ENCODE peak calls at places on chromosomes 2 and 18, in four cellular contexts. One of them, this sample, is unnamed. For H3K27me3, the result is how much of the 10 kb centered on the place peaks cover.

GRCh38 chr2:55175254-55176093 is 56.6 kb downstream of the CLHC1 start:
- DNase-seq in endodermal cell: no peak
- DNase-seq in dorsolateral prefrontal cortex: no peak
- DNase-seq in pancreas: no peak
- DNase-seq in this sample: no peak

GRCh38 chr2:120680136-120680761 is 55.4 kb upstream of the GLI2 start:
- DNase-seq in dorsolateral prefrontal cortex: peak
- DNase-seq in endodermal cell: peak
- DNase-seq in pancreas: peak
- DNase-seq in this sample: peak

GRCh38 chr2:180823546-180824141 is 156.8 kb upstream of the UBE2E3 start:
- DNase-seq in dorsolateral prefrontal cortex: no peak
- DNase-seq in endodermal cell: no peak
- DNase-seq in pancreas: no peak
- DNase-seq in this sample: no peak

GRCh38 chr2:127576433-127577207 is 41.1 kb downstream of the MYO7B start:
- DNase-seq in pancreas: no peak
- DNase-seq in endodermal cell: peak
- DNase-seq in dorsolateral prefrontal cortex: peak
- DNase-seq in this sample: peak

GRCh38 chr18:58545338-58546096 is 83.4 kb downstream of the ALPK2 start:
- DNase-seq in pancreas: no peak
- DNase-seq in dorsolateral prefrontal cortex: no peak
- DNase-seq in endodermal cell: no peak
- DNase-seq in this sample: no peak

GRCh38 chr2:73746015-73746876 is 9.1 kb upstream of the TPRKB start:
- DNase-seq in endodermal cell: peak
- DNase-seq in pancreas: no peak
- DNase-seq in dorsolateral prefrontal cortex: no peak
- DNase-seq in this sample: no peak

GRCh38 chr2:8121826-8122505 is 559.9 kb upstream of the ID2 start:
- DNase-seq in endodermal cell: no peak
- DNase-seq in dorsolateral prefrontal cortex: no peak
- DNase-seq in pancreas: no peak
- DNase-seq in this sample: no peak

GRCh38 chr2:156343096-156343939 is 10.8 kb upstream of the NR4A2 start:
- DNase-seq in endodermal cell: no peak
- DNase-seq in dorsolateral prefrontal cortex: no peak
- DNase-seq in pancreas: no peak
- DNase-seq in this sample: no peak

GRCh38 chr2:120439067-120439368 is 93.1 kb downstream of the INHBB start:
- DNase-seq in dorsolateral prefrontal cortex: no peak
- DNase-seq in pancreas: no peak
- DNase-seq in endodermal cell: no peak
- DNase-seq in this sample: no peak

GRCh38 chr2:41736586-41736985 is 311.2 kb upstream of the PKDCC start:
- DNase-seq in endodermal cell: no peak
- DNase-seq in dorsolateral prefrontal cortex: no peak
- DNase-seq in pancreas: no peak
- DNase-seq in this sample: no peak

GRCh38 chr18:7535436-7536190 is 31.5 kb upstream of the PTPRM start:
- DNase-seq in pancreas: no peak
- DNase-seq in endodermal cell: no peak
- DNase-seq in dorsolateral prefrontal cortex: no peak
- DNase-seq in this sample: no peak

GRCh38 chr2:38077431-38077769 is 1.4 kb upstream of the CYP1B1 start:
- DNase-seq in endodermal cell: no peak
- DNase-seq in dorsolateral prefrontal cortex: no peak
- DNase-seq in pancreas: no peak
- DNase-seq in this sample: no peak

GRCh38 chr2:240455719-240456606 is 20.5 kb downstream of the GPC1 start:
- DNase-seq in pancreas: peak
- DNase-seq in dorsolateral prefrontal cortex: no peak
- DNase-seq in endodermal cell: peak
- DNase-seq in this sample: no peak

GRCh38 chr2:180010701-180011100 is 3.6 kb upstream of the CWC22 start:
- DNase-seq in dorsolateral prefrontal cortex: no peak
- DNase-seq in pancreas: no peak
- DNase-seq in endodermal cell: no peak
- DNase-seq in this sample: no peak

GRCh38 chr2:236718207-236718992 is 148.8 kb downstream of the ACKR3 start:
- DNase-seq in dorsolateral prefrontal cortex: no peak
- DNase-seq in endodermal cell: no peak
- DNase-seq in pancreas: no peak
- DNase-seq in this sample: no peak

GRCh38 chr2:37829616-37830385 is 95.3 kb upstream of the RMDN2 start:
- DNase-seq in dorsolateral prefrontal cortex: no peak
- DNase-seq in pancreas: no peak
- DNase-seq in endodermal cell: no peak
- DNase-seq in this sample: no peak

GRCh38 chr18:62324355-62324828 is 718 bp upstream of the TNFRSF11A start:
- DNase-seq in pancreas: no peak
- DNase-seq in endodermal cell: peak
- DNase-seq in dorsolateral prefrontal cortex: no peak
- DNase-seq in this sample: no peak

GRCh38 chr2:52934354-52934898 is 833.2 kb upstream of the CHAC2 start:
- DNase-seq in dorsolateral prefrontal cortex: no peak
- DNase-seq in endodermal cell: no peak
- DNase-seq in pancreas: no peak
- DNase-seq in this sample: no peak

GRCh38 chr18:3667255-3668137 is 217.5 kb downstream of the TGIF1 start:
- DNase-seq in endodermal cell: peak
- DNase-seq in dorsolateral prefrontal cortex: no peak
- DNase-seq in pancreas: no peak
- DNase-seq in this sample: no peak

GRCh38 chr18:79480171-79480981 is 84.6 kb downstream of the NFATC1 start:
- DNase-seq in pancreas: peak
- DNase-seq in dorsolateral prefrontal cortex: no peak
- DNase-seq in endodermal cell: no peak
- DNase-seq in this sample: no peak

GRCh38 chr2:134712334-134712733 is 6.5 kb downstream of the TMEM163 start:
- DNase-seq in endodermal cell: no peak
- DNase-seq in pancreas: no peak
- DNase-seq in dorsolateral prefrontal cortex: no peak
- DNase-seq in this sample: no peak

GRCh38 chr2:232343816-232344215 is 34.7 kb upstream of the ALPP start:
- DNase-seq in dorsolateral prefrontal cortex: no peak
- DNase-seq in pancreas: no peak
- DNase-seq in endodermal cell: no peak
- DNase-seq in this sample: no peak

GRCh38 chr2:10330700-10331032 is 28.0 kb downstream of the HPCAL1 start:
- DNase-seq in dorsolateral prefrontal cortex: no peak
- DNase-seq in pancreas: no peak
- DNase-seq in endodermal cell: no peak
- DNase-seq in this sample: no peak

GRCh38 chr2:166278856-166279255 is 96.9 kb downstream of the SCN9A start:
- DNase-seq in endodermal cell: no peak
- DNase-seq in dorsolateral prefrontal cortex: no peak
- DNase-seq in pancreas: no peak
- DNase-seq in this sample: no peak

GRCh38 chr2:169362346-169363026 is at the start of gene LRP2:
- DNase-seq in endodermal cell: peak
- DNase-seq in dorsolateral prefrontal cortex: peak
- DNase-seq in pancreas: peak
- DNase-seq in this sample: no peak

GRCh38 chr2:25158096-25158852 is 10.1 kb downstream of the POMC start:
- DNase-seq in endodermal cell: no peak
- DNase-seq in dorsolateral prefrontal cortex: no peak
- DNase-seq in pancreas: no peak
- DNase-seq in this sample: no peak

GRCh38 chr2:141515931-141516330 is 614.9 kb downstream of the LRP1B start:
- DNase-seq in endodermal cell: no peak
- DNase-seq in dorsolateral prefrontal cortex: no peak
- DNase-seq in pancreas: no peak
- DNase-seq in this sample: no peak

GRCh38 chr2:112048887-112049286 is 6.2 kb upstream of the TMEM87B start:
- DNase-seq in endodermal cell: no peak
- DNase-seq in dorsolateral prefrontal cortex: no peak
- DNase-seq in pancreas: no peak
- DNase-seq in this sample: no peak

GRCh38 chr2:108278631-108279030 is 10.1 kb upstream of the SULT1C2 start:
- DNase-seq in pancreas: no peak
- DNase-seq in dorsolateral prefrontal cortex: no peak
- DNase-seq in endodermal cell: no peak
- DNase-seq in this sample: no peak

GRCh38 chr2:150410809-150411208 is 76.7 kb downstream of the RND3 start:
- DNase-seq in endodermal cell: peak
- DNase-seq in dorsolateral prefrontal cortex: no peak
- DNase-seq in pancreas: no peak
- DNase-seq in this sample: no peak

GRCh38 chr2:240502430-240503121 is 55.2 kb downstream of the ANKMY1 start:
- DNase-seq in endodermal cell: peak
- DNase-seq in pancreas: no peak
- DNase-seq in dorsolateral prefrontal cortex: no peak
- DNase-seq in this sample: peak

GRCh38 chr18:77016936-77017335 is 115.6 kb downstream of the MBP start:
- DNase-seq in pancreas: peak
- DNase-seq in dorsolateral prefrontal cortex: peak
- DNase-seq in endodermal cell: no peak
- DNase-seq in this sample: no peak

GRCh38 chr2:127421871-127422618 is 3.8 kb downstream of the PROC start:
- DNase-seq in dorsolateral prefrontal cortex: peak
- DNase-seq in pancreas: no peak
- DNase-seq in endodermal cell: no peak
- DNase-seq in this sample: no peak

GRCh38 chr2:23584054-23584745 is 199.2 kb downstream of the KLHL29 start:
- DNase-seq in dorsolateral prefrontal cortex: no peak
- DNase-seq in pancreas: no peak
- DNase-seq in endodermal cell: no peak
- DNase-seq in this sample: no peak

GRCh38 chr18:33957705-33958104 is 267.0 kb downstream of the NOL4 start:
- DNase-seq in dorsolateral prefrontal cortex: no peak
- DNase-seq in endodermal cell: no peak
- DNase-seq in pancreas: no peak
- DNase-seq in this sample: no peak

DNA sequence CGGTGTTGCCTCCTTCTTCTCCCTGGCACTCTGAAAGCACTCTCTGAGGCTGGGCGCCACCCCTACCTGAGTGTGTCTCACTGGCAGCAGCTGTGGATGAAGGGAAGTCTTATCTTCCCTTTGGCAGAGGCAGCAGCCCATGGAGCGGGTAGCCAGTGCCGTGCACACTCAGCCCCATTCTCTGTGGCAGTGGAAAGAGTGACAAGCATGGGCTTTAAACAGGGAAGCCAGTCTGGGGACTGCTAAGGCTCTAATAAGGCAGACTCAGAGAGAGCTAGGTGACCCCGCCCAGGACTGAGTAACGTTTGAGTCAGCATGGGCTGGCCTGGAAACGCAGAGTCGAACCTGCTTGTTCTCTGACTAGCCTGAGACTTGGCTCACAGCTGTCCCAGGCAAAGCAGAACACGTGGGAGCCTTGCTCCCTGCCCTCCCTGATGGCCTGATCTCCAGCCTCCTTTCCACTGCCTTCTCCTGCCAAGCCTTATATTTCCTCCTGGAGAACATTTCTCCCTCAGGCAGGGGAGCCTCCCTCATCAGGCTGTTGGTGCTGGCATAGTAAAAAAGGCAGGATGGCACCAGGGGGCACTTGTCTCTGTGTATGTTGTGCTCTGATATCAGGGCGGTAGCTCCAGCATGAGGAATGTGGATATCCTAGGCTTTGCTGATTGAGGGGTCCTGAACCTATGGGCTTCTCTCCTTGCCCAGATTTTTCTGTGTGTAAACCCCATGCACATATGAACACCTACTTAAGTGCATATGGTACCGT is 93.9 kb upstream of the LGALSL start:
- DNase-seq in pancreas: peak
- DNase-seq in endodermal cell: peak
- DNase-seq in dorsolateral prefrontal cortex: no peak
- DNase-seq in this sample: peak
- TF ChIP-seq CTCF in pancreas: no peak
- TF ChIP-seq CTCF in endodermal cell: no peak
- TF ChIP-seq CTCF in dorsolateral prefrontal cortex: no peak
- TF ChIP-seq CTCF in this sample: no peak

GRCh38 chr2:222052934-222053367 is 245.8 kb downstream of the PAX3 start:
- DNase-seq in pancreas: no peak
- DNase-seq in endodermal cell: peak
- DNase-seq in dorsolateral prefrontal cortex: no peak
- DNase-seq in this sample: no peak
- H3K27me3 ChIP-seq in pancreas: under half
- H3K27me3 ChIP-seq in endodermal cell: half or more
- H3K27me3 ChIP-seq in dorsolateral prefrontal cortex: under half
- H3K27me3 ChIP-seq in this sample: under half

DNA sequence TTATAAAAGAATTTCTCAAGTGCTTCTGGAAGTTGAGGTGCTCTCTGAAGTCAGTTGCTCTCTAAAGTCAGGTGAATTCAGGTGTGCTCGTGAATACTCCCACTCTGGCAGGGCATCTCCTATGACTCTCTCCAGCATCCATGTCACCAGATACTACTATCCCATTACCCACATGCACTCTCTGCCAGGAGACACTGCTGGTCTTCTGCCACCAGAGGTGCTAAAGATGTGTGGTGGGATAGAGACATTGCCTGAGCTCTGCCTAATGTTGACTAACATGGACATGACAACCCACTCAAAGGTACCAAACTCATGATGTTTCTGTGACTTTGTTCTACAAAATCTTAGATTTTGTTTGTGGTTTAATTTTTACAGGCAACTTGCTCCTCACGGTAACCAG is 106.4 kb upstream of the HNRNPA3 start:
- DNase-seq in dorsolateral prefrontal cortex: no peak
- DNase-seq in pancreas: no peak
- DNase-seq in endodermal cell: peak
- DNase-seq in this sample: no peak
- TF ChIP-seq CTCF in dorsolateral prefrontal cortex: no peak
- TF ChIP-seq CTCF in pancreas: no peak
- TF ChIP-seq CTCF in endodermal cell: peak
- TF ChIP-seq CTCF in this sample: no peak

GRCh38 chr2:96532641-96533291 is 3.8 kb upstream of the ARID5A start:
- DNase-seq in pancreas: no peak
- DNase-seq in endodermal cell: peak
- DNase-seq in dorsolateral prefrontal cortex: no peak
- DNase-seq in this sample: no peak

GRCh38 chr2:96530474-96531357 is 5.8 kb upstream of the ARID5A start:
- DNase-seq in endodermal cell: peak
- DNase-seq in pancreas: no peak
- DNase-seq in dorsolateral prefrontal cortex: no peak
- DNase-seq in this sample: no peak

GRCh38 chr2:96530144-96530430 is 6.5 kb upstream of the ARID5A start:
- DNase-seq in endodermal cell: peak
- DNase-seq in pancreas: no peak
- DNase-seq in dorsolateral prefrontal cortex: no peak
- DNase-seq in this sample: no peak

GRCh38 chr2:96531872-96532505 is 4.6 kb upstream of the ARID5A start:
- DNase-seq in endodermal cell: peak
- DNase-seq in pancreas: peak
- DNase-seq in dorsolateral prefrontal cortex: peak
- DNase-seq in this sample: peak

DNA sequence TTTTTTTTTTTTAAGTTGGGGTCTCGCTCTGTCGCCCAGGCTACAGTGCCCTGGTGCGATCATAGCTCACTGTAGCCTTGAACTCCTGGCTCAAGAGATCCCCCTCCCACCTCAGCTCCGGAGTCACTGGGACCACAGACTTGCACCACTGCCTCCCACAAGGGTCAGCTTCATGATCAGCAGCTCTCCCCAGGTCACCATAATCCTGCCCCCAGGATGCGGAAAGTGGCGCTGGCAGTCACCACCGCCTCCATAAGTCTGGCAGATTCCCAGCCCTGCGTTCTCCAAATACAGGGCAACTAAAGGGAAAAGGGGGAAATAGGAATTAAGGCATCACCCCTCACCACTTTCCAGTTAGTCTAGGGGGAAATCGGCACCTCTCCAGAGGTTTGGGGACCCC is 5.2 kb upstream of the ARID5A start:
- DNase-seq in pancreas: no peak
- DNase-seq in endodermal cell: peak
- DNase-seq in dorsolateral prefrontal cortex: no peak
- DNase-seq in this sample: no peak
- H3K27me3 ChIP-seq in pancreas: under half
- H3K27me3 ChIP-seq in endodermal cell: under half
- H3K27me3 ChIP-seq in dorsolateral prefrontal cortex: under half
- H3K27me3 ChIP-seq in this sample: under half